ENCODE peak calls at places on chromosomes 3 and 15, in seven cellular contexts. K is NB4, U is glutamatergic neuron, A is adrenal gland, V is HFFc6, B is cardiac fibroblast, O is B cell. D is an unnamed sample.

GRCh38 chr15:43329222-43329959 is 982 bp downstream of the LCMT2 start:
- DNase-seq in K (peak), U (no peak), A (no peak), V (peak), O (peak), B (peak), D (no peak)

GRCh38 chr15:100713163-100713867 is 110.9 kb downstream of the ASB7 start:
- DNase-seq in K (no peak), V (peak), O (no peak), U (no peak), B (peak), A (peak), D (no peak)

GRCh38 chr15:62770752-62771151 is 271.8 kb upstream of the TPM1 start:
- DNase-seq in O (no peak), B (peak), V (peak), K (no peak), A (no peak), U (no peak), D (no peak)

GRCh38 chr3:147404000-147404799 is 2.1 kb downstream of the ZIC4 start:
- DNase-seq in K (no peak), A (no peak), U (no peak), O (no peak), V (no peak), B (no peak), D (no peak)

GRCh38 chr3:4234894-4235293 is 68.3 kb upstream of the SETMAR start:
- DNase-seq in V (no peak), B (no peak), K (no peak), A (no peak), U (no peak), O (no peak), D (no peak)

GRCh38 chr15:68271854-68272471 is 5.6 kb upstream of the FEM1B start:
- DNase-seq in K (no peak), U (no peak), A (peak), V (peak), B (peak), O (no peak), D (no peak)

GRCh38 chr3:197547618-197548017 is 8.2 kb downstream of the BDH1 start:
- DNase-seq in A (no peak), V (no peak), U (no peak), K (no peak), B (no peak), O (no peak), D (no peak)

GRCh38 chr3:167350245-167350862 is 29.7 kb downstream of the ZBBX start:
- DNase-seq in A (no peak), V (no peak), U (no peak), O (no peak), B (peak), K (peak), D (no peak)

GRCh38 chr3:58094657-58095056 is 86.4 kb downstream of the FLNB start:
- DNase-seq in U (no peak), A (no peak), K (no peak), O (no peak), V (no peak), B (no peak), D (no peak)

GRCh38 chr3:414063-414462 is 217.5 kb downstream of the CHL1 start:
- DNase-seq in V (no peak), U (no peak), K (peak), B (peak), A (no peak), O (peak), D (peak)

GRCh38 chr3:146464005-146464595 is 5.3 kb downstream of the PLSCR2 start:
- DNase-seq in O (no peak), V (peak), K (no peak), A (no peak), B (peak), U (no peak), D (no peak)

GRCh38 chr3:122730240-122730639 is 49.6 kb downstream of the PARP14 start:
- DNase-seq in A (no peak), U (no peak), O (no peak), V (no peak), K (no peak), B (no peak), D (no peak)

GRCh38 chr15:69662668-69663000 is 210.0 kb downstream of the RPLP1 start:
- DNase-seq in A (no peak), U (no peak), O (no peak), K (no peak), B (no peak), V (no peak), D (no peak)

GRCh38 chr3:46970391-46971091 is 6.0 kb downstream of the CCDC12 start:
- DNase-seq in K (no peak), A (peak), U (no peak), O (no peak), V (no peak), B (no peak), D (no peak)

GRCh38 chr3:63532521-63532920 is 120.0 kb upstream of the SNTN start:
- DNase-seq in B (no peak), A (no peak), U (no peak), O (no peak), V (no peak), K (no peak), D (no peak)

GRCh38 chr3:27632431-27633223 is 89.5 kb downstream of the EOMES start:
- DNase-seq in B (peak), K (peak), O (peak), U (peak), A (peak), V (peak), D (peak)

GRCh38 chr3:71407833-71408232 is 175.7 kb downstream of the FOXP1 start:
- DNase-seq in U (no peak), B (no peak), A (no peak), V (no peak), K (no peak), O (no peak), D (no peak)

GRCh38 chr3:41893977-41894376 is 67.9 kb downstream of the ULK4 start:
- DNase-seq in B (peak), A (peak), O (peak), U (no peak), K (peak), V (peak), D (peak)

DNA sequence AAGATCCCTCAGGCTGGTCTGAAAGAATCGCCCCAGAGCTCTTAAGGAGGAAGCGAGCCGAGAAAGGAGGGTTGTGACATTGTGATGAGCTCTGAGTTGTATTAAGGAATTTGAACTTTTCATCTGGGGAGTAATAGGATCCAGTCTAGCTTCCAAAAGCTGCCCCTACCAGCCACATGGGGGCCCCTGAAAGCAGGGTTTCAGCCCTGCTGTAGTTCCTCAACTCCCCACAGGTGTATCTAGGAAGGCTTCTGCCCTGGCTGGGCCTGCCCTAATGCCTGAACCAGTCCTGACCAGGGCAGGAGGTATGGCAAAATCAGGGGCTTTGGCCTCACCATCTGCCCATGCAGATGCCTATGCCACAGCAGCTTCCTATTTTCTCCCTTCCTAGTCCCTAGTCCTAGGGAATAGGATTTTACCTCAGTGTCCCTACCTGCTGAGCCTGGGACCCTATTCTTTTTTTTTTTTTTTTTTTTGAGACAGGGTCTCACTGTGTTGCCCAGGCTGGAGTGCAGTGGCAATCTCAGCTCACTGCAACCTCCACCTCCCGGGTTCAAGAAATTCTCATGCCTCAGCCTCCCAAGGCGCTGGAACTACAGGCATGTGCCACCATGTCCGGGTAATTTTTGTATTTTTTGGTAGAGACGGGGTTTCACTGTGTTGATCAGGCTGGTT is 5.0 kb upstream of the AP3S2 start:
- DNase-seq in O (peak), A (peak), U (no peak), B (peak), V (peak), K (peak), D (peak)
- TF ChIP-seq CTCF in O (peak), A (peak), U (no peak), B (peak), V (peak), K (peak), D (peak)

GRCh38 chr15:38320181-38320580 is 67.5 kb downstream of the SPRED1 start:
- DNase-seq in A (no peak), B (peak), V (peak), K (no peak), O (no peak), U (no peak), D (no peak)

GRCh38 chr15:38325290-38325990 is 72.8 kb downstream of the SPRED1 start:
- DNase-seq in U (no peak), O (no peak), V (no peak), B (no peak), A (no peak), K (no peak), D (no peak)

DNA sequence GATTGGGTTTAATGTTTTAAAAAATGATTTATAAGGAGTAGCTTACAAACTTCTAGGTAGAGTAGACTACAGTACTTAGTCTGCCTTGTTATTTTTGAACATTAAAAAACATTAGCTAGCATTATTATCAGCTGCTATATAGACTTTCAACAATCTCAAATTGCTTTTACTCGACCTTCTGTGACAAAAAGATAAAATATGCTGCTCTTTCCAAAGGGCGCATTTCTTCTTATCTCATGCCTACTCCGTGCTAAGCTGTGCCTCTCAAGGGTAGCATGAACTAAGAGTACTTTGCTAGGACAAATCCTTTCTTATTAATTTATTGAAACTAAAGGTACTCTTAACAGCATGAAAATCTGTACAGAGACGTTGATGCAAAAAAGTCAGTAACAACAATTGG is 71.3 kb downstream of the SPRED1 start:
- DNase-seq in U (no peak), K (no peak), A (no peak), B (no peak), O (no peak), V (no peak), D (no peak)
- TF ChIP-seq CTCF in U (no peak), K (no peak), A (no peak), B (no peak), O (no peak), V (no peak), D (no peak)

GRCh38 chr3:177190701-177191100 is 6.6 kb downstream of the TBL1XR1 start:
- DNase-seq in U (no peak), B (peak), O (no peak), K (no peak), V (peak), A (no peak), D (no peak)

GRCh38 chr3:177195242-177195940 is 1.9 kb downstream of the TBL1XR1 start:
- DNase-seq in V (no peak), O (peak), B (peak), K (peak), A (no peak), U (no peak), D (no peak)

GRCh38 chr3:177194319-177194718 is 3.0 kb downstream of the TBL1XR1 start:
- DNase-seq in V (no peak), B (no peak), A (no peak), O (no peak), K (no peak), U (no peak), D (no peak)

GRCh38 chr3:177193706-177194268 is 3.5 kb downstream of the TBL1XR1 start:
- DNase-seq in B (no peak), V (no peak), O (no peak), A (no peak), K (no peak), U (no peak), D (no peak)

GRCh38 chr3:177191108-177191779 is 6.0 kb downstream of the TBL1XR1 start:
- DNase-seq in A (no peak), B (no peak), O (peak), U (no peak), V (no peak), K (peak), D (no peak)
- TF ChIP-seq CTCF in A (no peak), B (no peak), O (no peak), U (no peak), V (no peak), K (no peak), D (no peak)

GRCh38 chr3:119388577-119388976 is 74.8 kb downstream of the TMEM39A start:
- DNase-seq in O (no peak), U (no peak), K (no peak), B (no peak), V (no peak), A (no peak), D (no peak)
- TF ChIP-seq CTCF in O (no peak), U (no peak), K (no peak), B (no peak), V (peak), A (no peak), D (no peak)

DNA sequence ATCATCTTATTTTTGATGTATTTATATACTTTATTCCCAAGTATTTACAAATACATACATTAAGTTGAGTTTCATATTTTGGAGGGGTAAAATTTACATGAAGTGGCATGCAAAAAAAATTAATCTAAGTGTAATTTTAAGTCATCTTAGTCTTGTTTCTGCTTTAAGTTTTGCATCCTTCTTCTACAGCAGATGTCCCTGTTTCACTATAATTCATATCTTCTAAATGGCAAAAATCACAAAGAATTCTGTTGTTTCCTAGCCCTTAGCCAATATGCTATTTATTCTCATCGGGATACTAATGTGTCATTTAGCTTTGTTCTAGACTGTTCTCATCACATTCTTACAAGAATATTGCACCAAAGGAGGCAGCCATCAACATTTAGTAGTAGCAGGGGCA is 831.9 kb downstream of the GBE1 start:
- DNase-seq in U (no peak), K (no peak), O (no peak), A (no peak), B (no peak), V (no peak), D (no peak)
- TF ChIP-seq CTCF in U (no peak), K (no peak), O (no peak), A (no peak), B (no peak), V (no peak), D (no peak)

GRCh38 chr3:13280122-13280790 is 139.9 kb downstream of the NUP210 start:
- DNase-seq in A (no peak), V (no peak), U (no peak), B (no peak), O (no peak), K (no peak), D (no peak)
- TF ChIP-seq CTCF in A (no peak), V (no peak), U (no peak), B (no peak), O (no peak), K (no peak), D (no peak)

D was measured in GM13976.